ENCODE peak calls at places on chromosome 11, in ten cellular contexts. W, A, F, C, Y, I, E, G, V and U are unnamed samples. For H3K4me1, the result is how much of the 10 kb centered on the place peaks cover.

GRCh38 chr11:27468643-27469332 is 3.8 kb downstream of the LGR4 start:
- DNase-seq in W (no peak), A (no peak), F (no peak), C (no peak), Y (no peak), I (no peak), E (peak), G (peak), V (peak), U (no peak)

GRCh38 chr11:134356656-134357544 is 25.1 kb downstream of the GLB1L2 start:
- DNase-seq in W (no peak), A (no peak), F (peak), C (no peak), Y (no peak), I (no peak), E (no peak), G (no peak), V (no peak), U (no peak)

GRCh38 chr11:17791144-17791543 is 56.6 kb downstream of the KCNC1 start:
- DNase-seq in W (no peak), A (no peak), F (no peak), C (no peak), Y (no peak), I (no peak), E (no peak), G (peak), V (peak), U (no peak)

GRCh38 chr11:116792869-116793475 is 1.3 kb upstream of the APOA5 start:
- DNase-seq in W (no peak), A (no peak), F (no peak), C (no peak), Y (no peak), I (no peak), E (no peak), G (peak), V (peak), U (no peak)

GRCh38 chr11:111729441-111729840 is 36.7 kb downstream of the PPP2R1B start:
- DNase-seq in W (no peak), A (no peak), F (no peak), C (no peak), Y (no peak), I (no peak), E (no peak), G (no peak), V (peak), U (no peak)

GRCh38 chr11:2213384-2213842 is 41.8 kb upstream of the TH start:
- DNase-seq in W (peak), A (peak), F (peak), C (no peak), Y (no peak), I (peak), E (no peak), G (no peak), V (no peak), U (peak)

GRCh38 chr11:130511765-130512164 is 63.3 kb downstream of the ADAMTS15 start:
- DNase-seq in W (no peak), A (no peak), F (no peak), C (no peak), Y (no peak), I (no peak), E (no peak), G (no peak), V (peak), U (no peak)

GRCh38 chr11:46916669-46917108 is 1.7 kb downstream of the LRP4 start:
- DNase-seq in W (no peak), A (peak), F (no peak), C (peak), Y (no peak), I (no peak), E (peak), G (peak), V (peak), U (peak)

GRCh38 chr11:94738746-94739145 is 29.4 kb upstream of the AMOTL1 start:
- DNase-seq in W (no peak), A (peak), F (no peak), C (no peak), Y (no peak), I (no peak), E (no peak), G (no peak), V (no peak), U (no peak)

GRCh38 chr11:47124675-47125074 is 52.0 kb downstream of the ARFGAP2 start:
- DNase-seq in W (no peak), A (no peak), F (no peak), C (no peak), Y (no peak), I (no peak), E (no peak), G (peak), V (no peak), U (no peak)

GRCh38 chr11:12222099-12222751 is 111.8 kb downstream of the MICAL2 start:
- DNase-seq in W (peak), A (peak), F (peak), C (peak), Y (no peak), I (no peak), E (no peak), G (no peak), V (no peak), U (peak)

GRCh38 chr11:116852261-116853125 is 15.1 kb upstream of the APOA1 start:
- DNase-seq in W (no peak), A (no peak), F (no peak), C (peak), Y (no peak), I (no peak), E (no peak), G (peak), V (peak), U (no peak)

GRCh38 chr11:130523609-130524008 is 75.2 kb downstream of the ADAMTS15 start:
- DNase-seq in W (no peak), A (no peak), F (no peak), C (peak), Y (no peak), I (no peak), E (no peak), G (peak), V (peak), U (no peak)

GRCh38 chr11:65433657-65434056 is 11.1 kb downstream of the NEAT1 start:
- DNase-seq in W (no peak), A (no peak), F (no peak), C (no peak), Y (no peak), I (no peak), E (peak), G (no peak), V (peak), U (no peak)

GRCh38 chr11:110857885-110858555 is 145.8 kb upstream of the ARHGAP20 start:
- DNase-seq in W (no peak), A (no peak), F (no peak), C (peak), Y (peak), I (no peak), E (no peak), G (peak), V (peak), U (no peak)

GRCh38 chr11:11078344-11078743 is 220.5 kb upstream of the ZBED5 start:
- DNase-seq in W (no peak), A (peak), F (no peak), C (peak), Y (no peak), I (no peak), E (peak), G (peak), V (peak), U (no peak)

GRCh38 chr11:12411806-12412727 is 34.7 kb downstream of the PARVA start:
- DNase-seq in W (no peak), A (peak), F (no peak), C (peak), Y (peak), I (no peak), E (peak), G (peak), V (peak), U (peak)

GRCh38 chr11:75796091-75796435 is 18.9 kb upstream of the UVRAG start:
- DNase-seq in W (no peak), A (no peak), F (no peak), C (no peak), Y (no peak), I (no peak), E (no peak), G (no peak), V (no peak), U (no peak)

GRCh38 chr11:77071077-77071476 is 4.3 kb downstream of the CAPN5 start:
- DNase-seq in W (no peak), A (no peak), F (peak), C (no peak), Y (no peak), I (no peak), E (no peak), G (no peak), V (no peak), U (no peak)

GRCh38 chr11:69156673-69157155 is 979 bp downstream of the SMIM38 start:
- DNase-seq in W (no peak), A (no peak), F (peak), C (peak), Y (no peak), I (no peak), E (no peak), G (peak), V (peak), U (no peak)

GRCh38 chr11:62431171-62431895 is 12.5 kb downstream of the SCGB1A1 start:
- DNase-seq in W (no peak), A (no peak), F (no peak), C (peak), Y (no peak), I (no peak), E (peak), G (peak), V (peak), U (no peak)

GRCh38 chr11:121463689-121464335 is 11.0 kb upstream of the SORL1-AS1 start:
- DNase-seq in W (no peak), A (no peak), F (no peak), C (no peak), Y (no peak), I (no peak), E (no peak), G (no peak), V (no peak), U (no peak)

GRCh38 chr11:121466063-121466794 is 13.5 kb upstream of the SORL1-AS1 start:
- DNase-seq in W (peak), A (peak), F (peak), C (peak), Y (peak), I (peak), E (peak), G (peak), V (peak), U (peak)

GRCh38 chr11:121465709-121466062 is 12.9 kb upstream of the SORL1-AS1 start:
- DNase-seq in W (peak), A (no peak), F (no peak), C (no peak), Y (no peak), I (no peak), E (no peak), G (no peak), V (no peak), U (no peak)

GRCh38 chr11:121461843-121462242 is 9.1 kb upstream of the SORL1-AS1 start:
- DNase-seq in W (no peak), A (no peak), F (no peak), C (no peak), Y (no peak), I (no peak), E (no peak), G (no peak), V (no peak), U (no peak)

DNA sequence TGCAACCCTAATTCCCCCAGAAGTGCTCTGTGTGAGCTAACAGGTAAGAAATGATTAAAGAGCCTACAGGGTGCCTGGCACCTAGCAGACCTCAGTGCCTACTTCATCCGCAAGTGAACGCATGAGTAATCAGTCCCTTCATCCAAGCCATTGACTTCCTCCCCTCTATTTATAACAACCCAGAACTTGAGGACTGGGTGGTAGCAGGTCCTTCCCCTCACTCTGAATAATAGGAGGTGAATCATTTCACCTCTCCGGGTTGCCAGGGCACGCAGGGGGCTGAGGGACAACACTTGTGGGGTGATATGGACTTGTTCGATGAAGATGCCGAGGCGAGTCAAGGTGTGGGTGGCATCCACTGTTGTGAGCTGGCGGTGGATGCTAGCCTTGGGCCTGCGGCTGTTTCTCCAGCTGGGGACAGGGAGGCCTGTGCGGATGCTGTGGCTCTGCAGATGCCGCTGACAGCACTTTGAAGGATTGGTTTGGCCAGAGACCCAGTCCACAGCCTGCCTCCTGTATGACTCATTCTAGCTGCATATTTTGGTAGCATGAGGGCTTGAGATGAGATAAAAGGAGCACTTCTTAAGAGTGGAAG is 11.7 kb upstream of the SORL1-AS1 start:
- DNase-seq in W (peak), A (peak), F (no peak), C (peak), Y (no peak), I (peak), E (peak), G (peak), V (peak), U (peak)
- H3K4me1 ChIP-seq in W (under half), A (under half), F (under half), C (under half), Y (under half), I (half or more), E (under half), G (under half), V (under half), U (under half)

GRCh38 chr11:20631525-20632168 is 32.2 kb downstream of the SLC6A5 start:
- DNase-seq in W (no peak), A (peak), F (no peak), C (no peak), Y (no peak), I (no peak), E (no peak), G (no peak), V (no peak), U (no peak)
- H3K4me3 ChIP-seq in W (no peak), A (no peak), F (no peak), C (no peak), Y (no peak), I (no peak), E (no peak), G (no peak), V (no peak), U (no peak)

GRCh38 chr11:3833461-3833860 is 7.3 kb downstream of the RHOG start:
- DNase-seq in W (no peak), A (no peak), F (no peak), C (no peak), Y (no peak), I (no peak), E (no peak), G (no peak), V (no peak), U (no peak)

GRCh38 chr11:3832816-3833215 is 7.9 kb downstream of the RHOG start:
- DNase-seq in W (no peak), A (no peak), F (no peak), C (no peak), Y (no peak), I (no peak), E (no peak), G (no peak), V (no peak), U (no peak)

GRCh38 chr11:3831378-3832239 is 9.2 kb downstream of the RHOG start:
- DNase-seq in W (no peak), A (no peak), F (peak), C (no peak), Y (no peak), I (no peak), E (no peak), G (no peak), V (no peak), U (peak)

GRCh38 chr11:3830088-3830487 is 10.7 kb downstream of the RHOG start:
- DNase-seq in W (no peak), A (no peak), F (no peak), C (no peak), Y (no peak), I (no peak), E (no peak), G (no peak), V (no peak), U (no peak)

GRCh38 chr11:3830741-3831140 is 10.0 kb downstream of the RHOG start:
- DNase-seq in W (no peak), A (no peak), F (no peak), C (no peak), Y (no peak), I (no peak), E (no peak), G (no peak), V (no peak), U (no peak)
- H3K4me1 ChIP-seq in W (under half), A (under half), F (half or more), C (under half), Y (under half), I (half or more), E (under half), G (under half), V (under half), U (half or more)

GRCh38 chr11:85934599-85935169 is 79.5 kb downstream of the CCDC83 start:
- DNase-seq in W (no peak), A (no peak), F (no peak), C (peak), Y (no peak), I (no peak), E (no peak), G (no peak), V (no peak), U (no peak)
- H3K4me3 ChIP-seq in W (no peak), A (no peak), F (no peak), C (no peak), Y (peak), I (no peak), E (no peak), G (peak), V (no peak), U (peak)

GRCh38 chr11:67351275-67352005 is 1.9 kb downstream of the POLD4 start:
- DNase-seq in W (peak), A (peak), F (peak), C (peak), Y (no peak), I (peak), E (peak), G (peak), V (peak), U (peak)
- H3K4me1 ChIP-seq in W (half or more), A (under half), F (half or more), C (under half), Y (under half), I (under half), E (half or more), G (half or more), V (under half), U (half or more)

DNA sequence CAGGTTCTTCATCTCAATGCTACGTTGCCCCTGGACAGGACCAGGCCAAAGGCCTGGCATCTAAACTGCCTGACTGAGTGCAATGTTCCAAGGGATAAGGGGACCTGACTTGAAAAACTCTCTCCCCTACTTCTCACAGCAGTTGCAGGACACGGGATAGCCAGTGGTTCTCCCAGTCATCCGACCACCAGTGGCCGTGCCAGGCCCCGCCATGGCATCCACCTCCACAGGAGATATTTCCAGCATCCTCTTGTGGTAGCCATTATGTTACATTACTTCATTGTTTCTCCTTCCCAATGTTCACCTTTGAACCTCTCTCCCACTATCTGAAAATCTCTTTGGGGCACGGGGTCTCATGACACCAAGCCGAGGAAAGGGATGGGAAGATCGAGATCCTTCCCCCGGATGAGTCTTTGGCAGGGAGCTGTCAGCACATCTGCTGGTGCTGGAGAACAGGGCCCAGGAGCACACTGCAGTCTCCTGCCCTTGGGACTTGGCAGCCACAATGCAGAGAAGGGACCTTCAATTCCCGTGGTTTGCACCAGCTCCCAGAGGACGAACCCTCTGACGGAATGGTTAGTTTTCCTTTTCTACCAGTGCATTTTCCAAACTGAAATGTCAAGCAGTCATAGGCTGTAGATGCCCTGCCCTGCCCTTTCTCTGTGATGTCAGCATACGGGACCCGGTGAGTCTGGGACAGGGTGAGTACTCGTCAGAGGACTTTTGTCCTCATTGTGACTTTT is 121.2 kb downstream of the ETS1 start:
- DNase-seq in W (no peak), A (no peak), F (no peak), C (no peak), Y (no peak), I (peak), E (no peak), G (no peak), V (no peak), U (peak)
- H3K4me3 ChIP-seq in W (no peak), A (no peak), F (no peak), C (no peak), Y (no peak), I (peak), E (no peak), G (no peak), V (no peak), U (peak)

DNA sequence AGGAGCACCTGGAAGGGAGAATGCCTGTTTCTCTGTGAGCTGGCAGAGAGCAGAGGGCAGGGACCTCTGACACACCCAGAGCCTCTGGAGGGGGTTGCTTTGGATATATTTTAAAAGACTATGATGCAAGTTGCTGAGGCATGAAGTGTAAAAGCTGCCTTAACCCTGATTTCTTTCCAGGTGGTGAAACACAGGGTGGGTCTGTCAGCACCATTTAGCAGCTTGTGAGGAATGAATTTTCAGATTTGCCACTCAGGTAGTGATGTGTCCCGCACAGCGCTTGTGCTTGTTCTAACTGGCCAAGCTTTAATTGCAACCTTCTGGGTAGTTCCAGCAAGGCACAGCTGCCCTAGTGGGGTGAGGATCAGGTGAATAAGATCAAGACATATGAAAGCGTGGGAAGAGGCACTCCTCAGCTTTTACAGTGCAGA is 90.2 kb downstream of the SWAP70 start:
- DNase-seq in W (no peak), A (no peak), F (no peak), C (no peak), Y (no peak), I (no peak), E (no peak), G (peak), V (no peak), U (no peak)
- H3K4me1 ChIP-seq in W (under half), A (under half), F (under half), C (under half), Y (under half), I (under half), E (under half), G (under half), V (under half), U (half or more)